ENCODE peak calls at places on chromosomes 13 and 19, in six cellular contexts. V, W, U, X, Q and F are unnamed samples.

GRCh38 chr13:19860884-19861655 is 2.4 kb downstream of the ZMYM5 start:
- DNase-seq in Q (no peak), W (no peak), U (no peak), X (peak), V (no peak), F (no peak)

GRCh38 chr13:41222259-41222852 is 28.0 kb upstream of the KBTBD7 start:
- DNase-seq in W (peak), X (peak), U (no peak), V (peak), Q (peak), F (peak)

GRCh38 chr19:54882758-54883157 is 8.7 kb downstream of the FCAR start:
- DNase-seq in W (peak), X (peak), V (no peak), Q (no peak), U (no peak), F (no peak)

GRCh38 chr13:42279080-42279479 is 7.1 kb downstream of the AKAP11 start:
- DNase-seq in Q (no peak), U (no peak), W (no peak), X (no peak), V (no peak), F (peak)

GRCh38 chr13:97468331-97468730 is 34.4 kb downstream of the RAP2A start:
- DNase-seq in X (peak), W (no peak), U (no peak), Q (peak), V (no peak), F (no peak)

GRCh38 chr19:16778796-16779411 is 50.3 kb upstream of the SIN3B start:
- DNase-seq in V (peak), X (peak), U (peak), W (peak), Q (peak), F (peak)

GRCh38 chr19:45251452-45252354 is 632 bp downstream of the MARK4 start:
- DNase-seq in W (no peak), V (peak), X (no peak), Q (peak), U (no peak), F (no peak)

GRCh38 chr13:100235311-100235901 is 146.5 kb downstream of the PCCA start:
- DNase-seq in X (peak), V (peak), W (no peak), U (no peak), Q (peak), F (peak)

GRCh38 chr13:43303040-43303729 is 279.8 kb downstream of the DNAJC15 start:
- DNase-seq in W (no peak), X (peak), U (peak), Q (peak), V (no peak), F (peak)

DNA sequence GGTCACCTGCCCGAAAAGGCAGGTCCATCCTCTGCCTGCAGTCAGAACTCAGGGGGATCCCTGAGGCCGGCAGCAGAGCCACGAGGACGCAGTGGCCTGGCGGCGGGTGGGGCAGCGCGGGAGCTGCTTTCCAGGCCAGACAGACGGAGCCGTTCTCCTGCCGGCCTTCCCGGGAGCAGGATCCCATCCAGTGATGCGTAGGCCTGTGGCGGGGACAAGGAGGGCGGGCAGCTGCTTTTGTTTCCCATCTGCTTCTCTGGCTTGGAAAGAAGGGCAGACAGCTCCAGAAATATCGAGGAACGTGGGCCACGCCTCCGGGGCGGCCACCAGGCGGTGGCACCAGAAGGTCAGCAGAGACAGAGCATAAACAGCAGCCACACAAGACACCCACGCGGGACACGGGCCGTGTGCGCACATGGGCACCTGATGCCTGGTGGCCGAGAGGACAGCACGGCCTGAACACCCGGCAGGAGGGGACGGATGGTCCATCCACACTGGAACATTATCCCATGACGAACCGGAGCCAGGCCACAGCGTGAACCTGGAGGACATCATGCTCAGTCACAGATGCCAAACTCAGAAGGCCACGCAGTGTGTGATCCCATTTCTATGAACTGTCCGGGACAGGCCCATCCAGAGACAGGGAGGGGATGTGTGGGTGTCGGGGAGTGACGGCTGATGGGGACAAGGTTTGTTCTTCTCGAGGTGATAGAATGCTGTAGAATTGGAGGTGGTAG is 13.9 kb upstream of the MKNK2 start:
- DNase-seq in Q (no peak), U (no peak), X (no peak), V (no peak), W (no peak), F (no peak)
- TF ChIP-seq CTCF in Q (no peak), U (no peak), X (peak), V (no peak), W (no peak), F (no peak)

GRCh38 chr19:1460033-1460995 is 10.4 kb downstream of the APC2 start:
- DNase-seq in Q (no peak), X (no peak), V (no peak), U (no peak), W (no peak), F (no peak)
- TF ChIP-seq GABPA in Q (no peak), X (no peak), V (no peak), U (no peak), W (no peak), F (no peak)

GRCh38 chr13:39749528-39749927 is 94.1 kb downstream of the COG6 start:
- DNase-seq in W (no peak), U (no peak), Q (no peak), V (no peak), X (no peak), F (no peak)
- TF ChIP-seq CTCF in W (no peak), U (no peak), Q (no peak), V (no peak), X (no peak), F (no peak)

DNA sequence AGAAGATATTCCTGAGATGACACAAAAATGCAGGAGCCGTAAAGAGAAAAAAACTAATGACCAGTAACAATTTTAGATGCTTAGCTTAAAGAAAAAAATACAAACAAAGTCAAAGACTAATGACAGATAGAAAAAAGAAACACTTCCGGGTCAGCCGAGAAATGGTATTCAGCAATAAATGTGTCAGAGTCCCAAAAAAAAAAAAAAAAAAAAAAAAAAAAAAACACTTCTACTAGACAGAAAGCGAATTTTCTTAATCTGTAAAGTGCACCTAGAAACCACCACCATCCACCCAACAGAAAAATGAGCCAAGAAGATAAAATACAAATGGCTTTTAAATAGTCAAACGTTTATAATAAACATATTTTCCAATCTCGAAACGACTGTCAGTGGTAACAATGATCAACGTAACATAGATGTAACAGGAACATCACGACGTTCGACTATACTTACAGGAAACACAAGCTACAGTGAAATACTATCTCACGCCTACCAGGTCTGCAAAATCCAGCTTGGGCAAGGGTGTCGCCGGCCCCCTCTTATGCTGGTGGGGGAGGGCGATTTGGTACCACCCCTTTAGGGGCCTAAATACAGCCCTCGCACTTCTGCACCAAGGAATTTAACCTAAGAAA is 10.6 kb downstream of the ABHD17A start:
- DNase-seq in X (no peak), W (no peak), U (no peak), V (no peak), Q (no peak), F (no peak)
- TF ChIP-seq GABPA in X (no peak), W (peak), U (no peak), V (peak), Q (peak), F (peak)

GRCh38 chr19:46916971-46917370 is 56.2 kb downstream of the ARHGAP35 start:
- DNase-seq in U (no peak), W (peak), V (no peak), X (no peak), Q (no peak), F (no peak)

GRCh38 chr19:46913198-46913851 is 52.5 kb downstream of the ARHGAP35 start:
- DNase-seq in W (no peak), X (no peak), Q (no peak), V (no peak), U (no peak), F (no peak)

GRCh38 chr19:46915386-46915785 is 54.6 kb downstream of the ARHGAP35 start:
- DNase-seq in W (no peak), V (no peak), Q (no peak), U (no peak), X (peak), F (no peak)

GRCh38 chr19:46911456-46911855 is 50.7 kb downstream of the ARHGAP35 start:
- DNase-seq in Q (no peak), V (no peak), W (no peak), U (no peak), X (no peak), F (no peak)

GRCh38 chr19:46913852-46914430 is 53.1 kb downstream of the ARHGAP35 start:
- DNase-seq in X (no peak), V (peak), W (peak), Q (no peak), U (no peak), F (no peak)
- TF ChIP-seq CTCF in X (no peak), V (no peak), W (no peak), Q (no peak), U (no peak), F (no peak)

GRCh38 chr13:101511766-101512165 is 59.3 kb downstream of the ITGBL1 start:
- DNase-seq in U (no peak), V (no peak), W (no peak), X (no peak), Q (no peak), F (no peak)

GRCh38 chr13:101514695-101515275 is 62.3 kb downstream of the ITGBL1 start:
- DNase-seq in W (no peak), Q (peak), X (peak), V (no peak), U (no peak), F (no peak)

GRCh38 chr13:101511161-101511560 is 58.7 kb downstream of the ITGBL1 start:
- DNase-seq in X (no peak), W (no peak), U (no peak), V (no peak), Q (no peak), F (no peak)

GRCh38 chr13:101514100-101514499 is 61.6 kb downstream of the ITGBL1 start:
- DNase-seq in W (no peak), X (no peak), U (no peak), V (no peak), Q (no peak), F (no peak)

DNA sequence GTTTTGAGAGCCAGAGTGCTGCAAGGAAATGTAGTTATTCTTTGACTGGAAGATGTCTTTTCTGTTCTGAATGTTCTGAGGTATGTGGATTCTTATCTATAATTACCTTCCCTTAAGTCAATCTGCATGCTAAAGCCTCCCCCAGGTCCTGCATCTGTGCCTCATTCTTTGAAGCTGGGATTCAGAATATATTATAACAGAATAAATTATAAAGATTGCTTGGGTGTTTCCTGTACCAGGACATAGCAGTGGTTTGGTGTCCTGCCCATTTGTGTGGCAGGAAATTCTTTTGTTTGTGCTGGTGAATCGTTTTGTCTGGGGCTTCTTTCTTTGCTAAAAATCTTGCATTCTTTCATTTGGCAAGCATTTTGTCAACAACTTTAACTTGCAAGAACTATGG is 60.2 kb downstream of the ITGBL1 start:
- DNase-seq in V (no peak), W (no peak), Q (no peak), X (no peak), U (no peak), F (no peak)
- TF ChIP-seq GABPA in V (no peak), W (no peak), Q (no peak), X (no peak), U (no peak), F (no peak)

DNA sequence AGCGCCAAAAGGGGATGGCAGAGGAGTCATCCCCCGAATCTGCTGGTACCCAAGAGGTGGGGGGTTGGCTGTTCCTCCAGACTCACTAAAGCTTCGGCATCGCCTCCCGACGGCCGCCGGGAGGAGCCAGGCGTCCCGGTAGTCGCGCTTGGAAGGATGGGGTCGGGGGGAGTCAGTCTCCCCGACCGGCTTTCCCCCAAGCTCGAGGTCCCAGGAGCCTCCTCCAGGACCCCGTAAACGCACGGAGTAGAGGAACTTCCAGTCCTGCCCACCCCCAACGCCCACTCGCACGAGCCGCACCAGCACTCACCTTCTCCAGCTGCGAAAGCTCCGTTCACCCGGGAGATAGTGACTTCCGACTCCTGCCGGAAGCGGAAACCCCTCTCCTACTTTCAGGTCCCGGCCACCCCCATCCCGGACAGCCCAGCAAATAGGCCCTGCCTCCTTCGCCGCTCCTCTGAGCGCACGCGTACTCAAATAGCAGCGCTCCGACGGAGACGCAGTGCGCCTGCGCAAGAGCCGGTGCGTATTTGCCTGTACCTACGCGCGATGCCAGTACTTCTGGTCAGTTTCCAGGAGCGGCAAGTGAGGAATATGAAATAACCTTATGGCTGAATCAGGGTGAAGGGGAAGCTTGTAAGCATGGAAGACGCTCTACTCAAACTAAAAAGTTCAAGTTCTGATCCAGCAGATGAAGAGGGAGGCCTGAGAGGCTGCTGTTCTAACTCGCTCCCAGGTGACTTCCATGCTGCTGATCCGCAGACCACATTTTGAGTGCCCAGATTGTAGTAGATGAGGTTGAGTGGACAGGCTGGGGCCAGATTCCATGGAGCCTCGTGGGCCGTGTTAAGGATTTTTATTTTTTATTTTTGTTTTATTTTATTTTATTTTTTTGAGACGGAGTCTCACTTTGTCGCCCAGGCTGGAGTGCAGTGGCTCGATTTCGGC is at the start of gene ELOF1:
- DNase-seq in U (peak), V (peak), Q (peak), W (peak), X (peak), F (peak)
- TF ChIP-seq CTCF in U (no peak), V (peak), Q (peak), W (no peak), X (peak), F (no peak)